ENCODE peak calls at places on chromosome 19, in four cellular contexts. E, Z, F and L are unnamed samples.

GRCh38 chr19:28012361-28012760 is 1200.6 kb downstream of the UQCRFS1 start:
- DNase-seq in E (peak; percentile 22), Z (peak; percentile 13), F (no peak), L (no peak)

GRCh38 chr19:7918615-7919421 is 1.3 kb upstream of the SNAPC2 start:
- DNase-seq in E (no peak), Z (no peak), F (peak; percentile 81), L (no peak)

GRCh38 chr19:54473071-54473941 is at the start of gene CDC42EP5:
- DNase-seq in E (peak; percentile 58), Z (no peak), F (no peak), L (no peak)

GRCh38 chr19:56350416-56351045 is 35.9 kb upstream of the ZSCAN5A start:
- DNase-seq in E (peak; percentile 33), Z (no peak), F (peak; percentile 58), L (peak; percentile 11)

GRCh38 chr19:12872941-12873890 is 8.0 kb downstream of the DNASE2 start:
- DNase-seq in E (peak; percentile 86), Z (no peak), F (peak; percentile 17), L (peak; percentile 64)

GRCh38 chr19:40416918-40417713 is 3.9 kb upstream of the PRX start:
- DNase-seq in E (peak; percentile 69), Z (no peak), F (peak; percentile 51), L (no peak)

GRCh38 chr19:43532571-43532961 is 422 bp upstream of the ZNF575 start:
- DNase-seq in E (no peak), Z (no peak), F (no peak), L (peak; percentile 79)

GRCh38 chr19:41939861-41940442 is 11.7 kb upstream of the ERFL start:
- DNase-seq in E (peak; percentile 87), Z (no peak), F (no peak), L (no peak)

GRCh38 chr19:14542721-14543328 is 13.4 kb downstream of the TECR start:
- DNase-seq in E (peak; percentile 54), Z (no peak), F (no peak), L (no peak)

GRCh38 chr19:14545716-14546082 is 16.3 kb downstream of the TECR start:
- DNase-seq in E (no peak), Z (no peak), F (no peak), L (no peak)

GRCh38 chr19:14544047-14544446 is 14.7 kb downstream of the TECR start:
- DNase-seq in E (peak; percentile 59), Z (no peak), F (no peak), L (no peak)

GRCh38 chr19:14540741-14541525 is 11.5 kb downstream of the TECR start:
- DNase-seq in E (no peak), Z (no peak), F (no peak), L (no peak)

GRCh38 chr19:14544977-14545715 is 15.8 kb downstream of the TECR start:
- DNase-seq in E (no peak), Z (no peak), F (no peak), L (no peak)
- TF ChIP-seq RNF2 in E (no peak), Z (no peak), F (no peak), L (no peak)

GRCh38 chr19:19634516-19635312 is 6.7 kb upstream of the LPAR2 start:
- DNase-seq in E (no peak), Z (no peak), F (no peak), L (no peak)
- TF ChIP-seq MAFK in E (no peak), Z (no peak), F (no peak), L (no peak)

GRCh38 chr19:11752244-11752736 is 13.5 kb upstream of the ZNF823 start:
- DNase-seq in E (no peak), Z (no peak), F (no peak), L (no peak)
- TF ChIP-seq RNF2 in E (no peak), Z (no peak), F (no peak), L (no peak)

DNA sequence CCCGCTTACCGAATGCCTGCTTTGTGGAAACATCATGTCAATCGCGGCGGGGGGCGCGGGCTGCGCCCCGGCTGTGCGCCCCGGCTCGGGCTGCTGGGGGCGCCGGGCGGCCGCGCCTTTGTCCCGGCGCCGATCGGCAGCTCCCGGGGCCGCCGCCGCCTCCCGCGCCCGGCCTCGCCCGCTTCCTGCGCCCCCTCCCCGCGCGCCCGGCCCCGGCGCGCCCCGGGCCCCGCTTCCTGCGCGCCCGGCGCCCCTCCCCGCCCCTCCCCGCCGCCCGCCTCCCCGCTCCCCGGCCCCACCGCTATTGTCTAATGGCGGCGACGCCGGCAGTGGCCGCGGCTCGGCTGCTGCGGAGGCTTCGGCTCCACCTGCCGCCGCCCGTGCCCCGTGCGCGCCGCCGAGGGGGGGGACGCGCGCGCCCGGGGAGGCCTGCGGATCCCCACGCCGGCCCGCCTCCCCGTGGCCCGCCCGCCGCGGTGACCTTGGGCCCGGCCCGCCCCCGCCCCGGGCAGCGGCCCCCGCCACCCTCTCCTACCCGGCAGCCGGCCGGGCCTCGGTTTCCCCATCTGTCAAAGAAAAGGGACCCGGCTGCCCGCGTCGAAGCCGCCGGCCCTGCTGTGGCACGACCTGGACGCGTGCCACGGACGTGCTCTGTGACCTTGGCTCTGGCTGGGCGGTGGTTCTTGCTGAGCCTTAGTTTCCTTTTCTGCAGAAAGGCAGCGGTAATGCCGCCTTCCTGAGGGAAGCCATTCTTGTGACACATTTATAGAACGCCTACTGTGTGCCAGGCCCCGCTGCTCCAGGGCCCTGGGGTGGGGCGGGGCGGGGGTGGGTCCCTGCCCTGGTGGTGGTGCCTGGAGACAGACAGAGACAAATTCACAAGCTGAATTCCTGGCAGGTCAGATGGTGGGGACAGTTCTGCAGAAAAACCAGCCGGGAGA is at the start of gene TLE5:
- DNase-seq in E (peak; percentile 85), Z (no peak), F (peak; percentile 43), L (no peak)
- TF ChIP-seq MAFK in E (no peak), Z (no peak), F (no peak), L (no peak)

GRCh38 chr19:16520074-16520973 is 21.9 kb downstream of the CHERP start:
- DNase-seq in E (no peak), Z (no peak), F (no peak), L (no peak)
- TF ChIP-seq RNF2 in E (no peak), Z (no peak), F (no peak), L (no peak)

GRCh38 chr19:29489182-29489951 is 36.4 kb upstream of the VSTM2B start:
- DNase-seq in E (no peak), Z (no peak), F (no peak), L (no peak)
- TF ChIP-seq MAFK in E (no peak), Z (no peak), F (no peak), L (no peak)

GRCh38 chr19:44539236-44539819 is 9.9 kb upstream of the CEACAM20 start:
- DNase-seq in E (no peak), Z (no peak), F (no peak), L (no peak)
- TF ChIP-seq RNF2 in E (no peak), Z (no peak), F (no peak), L (no peak)

GRCh38 chr19:17929056-17929455 is 3.8 kb upstream of the CCDC124 start:
- DNase-seq in E (no peak), Z (no peak), F (no peak), L (no peak)

GRCh38 chr19:17931532-17932191 is 1.2 kb upstream of the CCDC124 start:
- DNase-seq in E (peak; percentile 32), Z (peak; percentile 80), F (no peak), L (no peak)

GRCh38 chr19:17933414-17934129 is 757 bp downstream of the CCDC124 start:
- DNase-seq in E (peak; percentile 15), Z (no peak), F (peak; percentile 33), L (no peak)

GRCh38 chr19:17936379-17936778 is 3.6 kb downstream of the CCDC124 start:
- DNase-seq in E (no peak), Z (no peak), F (no peak), L (no peak)

DNA sequence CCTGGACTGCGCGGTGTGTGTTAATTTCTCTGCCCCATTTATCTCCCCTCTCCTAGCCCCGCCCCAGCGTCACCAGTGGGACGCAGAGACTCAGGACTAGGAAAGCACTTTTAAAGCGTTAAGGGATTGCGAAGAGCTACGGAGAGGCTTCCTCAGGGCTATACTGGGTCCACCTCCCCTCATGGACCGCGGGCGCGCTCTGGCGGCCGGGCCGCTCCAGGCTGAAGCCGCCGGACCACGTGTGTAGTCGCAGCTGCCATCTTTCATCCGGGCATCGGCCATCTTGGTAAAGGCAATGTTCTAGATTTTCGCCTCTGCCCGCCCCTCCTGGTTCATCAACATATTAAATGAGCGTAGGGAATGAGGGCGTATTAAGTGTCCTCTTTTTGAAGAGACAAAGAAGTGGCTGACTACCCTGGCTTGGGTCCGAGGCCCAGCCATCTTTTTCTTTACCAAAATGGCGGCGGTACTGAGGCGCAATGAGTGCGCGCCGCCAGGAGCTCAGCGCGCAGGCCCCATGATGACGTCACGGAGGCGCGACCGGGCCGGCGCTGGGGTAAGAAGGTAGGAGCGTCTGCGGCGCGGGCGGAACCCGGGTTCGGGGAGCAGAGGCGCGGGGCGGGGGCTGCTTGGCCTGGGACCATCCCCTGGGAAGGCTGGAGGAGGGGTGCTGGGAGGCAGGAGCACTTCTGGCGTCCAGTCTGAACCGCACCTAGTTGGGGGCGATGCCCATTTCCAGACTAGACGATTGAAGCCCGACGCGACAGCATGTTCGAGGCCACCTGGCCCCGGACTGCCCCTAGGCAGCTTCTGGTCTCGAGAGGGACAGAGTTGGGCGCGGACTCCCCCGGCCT is at the start of gene CCDC124:
- DNase-seq in E (peak; percentile 93), Z (peak; percentile 86), F (peak; percentile 80), L (peak; percentile 84)
- TF ChIP-seq MAFK in E (no peak), Z (no peak), F (no peak), L (no peak)

DNA sequence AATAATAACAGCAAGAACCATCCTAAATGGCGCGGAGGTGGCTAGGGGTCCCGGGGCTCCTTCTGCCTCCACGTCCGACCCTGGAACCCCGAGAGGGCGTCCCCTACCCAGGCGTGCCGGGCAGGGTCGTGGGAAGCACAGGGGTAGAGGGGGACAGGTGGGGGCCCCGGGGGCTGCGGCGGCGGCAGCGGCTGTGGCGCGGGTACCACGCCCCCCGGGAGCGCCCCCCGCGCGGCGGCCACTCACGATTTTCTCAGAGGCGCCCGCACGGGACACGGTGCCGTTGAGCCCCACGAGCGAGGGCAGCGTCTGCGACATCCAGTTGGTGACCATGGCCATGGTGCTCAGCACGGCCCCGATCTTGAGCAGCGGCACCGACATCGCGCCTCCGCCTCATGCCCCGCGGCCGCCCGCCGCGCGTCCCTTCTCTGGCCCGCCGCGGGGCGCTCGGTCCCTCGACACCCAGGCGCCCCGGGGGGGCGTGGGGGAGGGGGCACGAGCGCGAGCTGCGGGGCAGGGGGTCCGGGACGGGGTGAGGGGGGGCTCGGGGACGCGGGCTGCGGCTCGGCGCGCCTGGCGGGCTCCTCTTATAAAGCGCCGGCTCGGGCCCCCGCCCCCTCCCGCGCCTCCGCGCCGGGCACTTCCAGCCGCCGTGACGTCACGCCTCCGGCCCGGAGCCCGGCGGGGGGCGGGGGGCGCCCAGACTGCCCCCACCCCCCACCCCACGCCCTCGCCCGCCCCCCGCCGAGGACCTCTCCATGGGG is 22.9 kb downstream of the OLFM2 start:
- DNase-seq in E (peak; percentile 46), Z (no peak), F (no peak), L (peak; percentile 29)
- TF ChIP-seq RNF2 in E (no peak), Z (no peak), F (no peak), L (no peak)